ENCODE peak calls at places on chromosome 17, in seven cellular contexts. W is tibial nerve; I is HCT116; A is CD8-positive, alpha-beta memory T cell; F is effector memory CD4-positive, alpha-beta T cell; C is A549; Q is endothelial cell of umbilical vein. K is an unnamed sample. For H3K9me3 and H3K4me1, the result is how much of the 10 kb centered on the place peaks cover.

GRCh38 chr17:79619636-79620206 is 8.9 kb upstream of the RBFOX3 start:
- DNase-seq in C (no peak), A (no peak), W (no peak), F (no peak), Q (no peak), I (no peak), K (peak)

GRCh38 chr17:57009737-57010445 is 32.0 kb downstream of the SCPEP1 start:
- DNase-seq in C (peak), W (peak), A (peak), F (no peak), Q (peak), I (peak), K (peak)

GRCh38 chr17:57817299-57817698 is 32.5 kb downstream of the MRPS23 start:
- DNase-seq in C (no peak), F (no peak), Q (no peak), A (no peak), I (no peak), W (no peak), K (no peak)

GRCh38 chr17:12902046-12902445 is 112.7 kb downstream of the ARHGAP44 start:
- DNase-seq in Q (no peak), W (no peak), A (no peak), I (no peak), F (no peak), C (no peak), K (no peak)

GRCh38 chr17:48541574-48542113 is 3.3 kb downstream of the HOXB2 start:
- DNase-seq in W (peak), I (no peak), A (peak), C (no peak), F (no peak), Q (no peak), K (no peak)

GRCh38 chr17:50458290-50458689 is 10.4 kb downstream of the CHAD start:
- DNase-seq in C (no peak), F (no peak), A (no peak), Q (no peak), I (no peak), W (no peak), K (no peak)

GRCh38 chr17:44677136-44677535 is 12.4 kb downstream of the CCDC43 start:
- DNase-seq in I (no peak), C (no peak), W (no peak), F (no peak), Q (peak), A (no peak), K (no peak)

GRCh38 chr17:79651751-79652150 is 40.9 kb upstream of the RBFOX3 start:
- DNase-seq in C (no peak), I (no peak), Q (no peak), F (no peak), A (no peak), W (no peak), K (no peak)

GRCh38 chr17:78892936-78893379 is 10.0 kb downstream of the CEP295NL start:
- DNase-seq in C (no peak), A (no peak), Q (no peak), F (no peak), I (no peak), W (no peak), K (no peak)

GRCh38 chr17:56440391-56440790 is 153.1 kb upstream of the NOG start:
- DNase-seq in A (no peak), C (peak), W (no peak), F (no peak), I (no peak), Q (peak), K (no peak)

GRCh38 chr17:66348605-66349165 is 46.3 kb downstream of the PRKCA start:
- DNase-seq in F (no peak), Q (peak), C (peak), W (no peak), I (peak), A (no peak), K (no peak)

GRCh38 chr17:45144199-45145034 is 3.9 kb upstream of the HEXIM1 start:
- DNase-seq in F (no peak), A (no peak), Q (no peak), I (no peak), C (no peak), W (no peak), K (peak)

GRCh38 chr17:42687707-42688275 is 5.5 kb downstream of the CNTNAP1 start:
- DNase-seq in C (no peak), A (no peak), Q (no peak), F (no peak), W (no peak), I (no peak), K (no peak)

GRCh38 chr17:57900991-57901743 is 51.3 kb upstream of the MRPS23 start:
- DNase-seq in I (no peak), Q (no peak), A (no peak), F (no peak), C (no peak), W (no peak), K (peak)

GRCh38 chr17:67272312-67273050 is 27.5 kb upstream of the HELZ start:
- DNase-seq in W (no peak), C (peak), Q (peak), A (no peak), F (no peak), I (no peak), K (no peak)

GRCh38 chr17:80035937-80036714 is at the start of gene CCDC40:
- DNase-seq in C (peak), A (peak), F (peak), Q (peak), I (peak), W (peak), K (peak)

GRCh38 chr17:68497885-68498319 is 14.3 kb upstream of the PRKAR1A start:
- DNase-seq in C (no peak), A (no peak), W (no peak), Q (no peak), I (no peak), F (no peak), K (peak)

GRCh38 chr17:6269474-6269873 is 165.4 kb downstream of the AIPL1 start:
- DNase-seq in I (peak), C (peak), W (no peak), F (no peak), Q (peak), A (no peak), K (no peak)

GRCh38 chr17:51814521-51814920 is 344.0 kb downstream of the CA10 start:
- DNase-seq in C (no peak), I (no peak), F (no peak), W (no peak), Q (no peak), A (no peak), K (no peak)

GRCh38 chr17:38613981-38614779 is 8.4 kb upstream of the SRCIN1 start:
- DNase-seq in Q (no peak), I (no peak), A (no peak), C (no peak), W (no peak), F (no peak), K (no peak)

GRCh38 chr17:31444026-31444425 is 52.6 kb downstream of the RAB11FIP4 start:
- DNase-seq in I (no peak), F (no peak), A (no peak), C (no peak), Q (no peak), W (no peak), K (no peak)

GRCh38 chr17:32265192-32265895 is at the start of gene RHBDL3:
- DNase-seq in I (no peak), F (no peak), W (no peak), C (no peak), A (peak), Q (no peak), K (peak)

GRCh38 chr17:1904273-1905052 is 74.7 kb downstream of the RPA1 start:
- DNase-seq in Q (no peak), W (no peak), C (no peak), I (no peak), F (no peak), A (no peak), K (no peak)

GRCh38 chr17:68383443-68384321 is 73.6 kb downstream of the WIPI1 start:
- DNase-seq in W (peak), F (no peak), Q (peak), I (peak), A (no peak), C (peak), K (peak)

GRCh38 chr17:8740486-8740885 is 4.2 kb downstream of the CCDC42 start:
- DNase-seq in F (peak), A (peak), Q (no peak), C (no peak), W (no peak), I (no peak), K (no peak)

GRCh38 chr17:49287481-49287880 is 56.9 kb upstream of the PHOSPHO1 start:
- DNase-seq in I (no peak), F (no peak), C (no peak), A (no peak), Q (no peak), W (no peak), K (no peak)

GRCh38 chr17:69654981-69655581 is 240.6 kb downstream of the MAP2K6 start:
- DNase-seq in W (no peak), I (no peak), C (peak), Q (peak), F (no peak), A (no peak), K (no peak)

GRCh38 chr17:6779411-6779810 is 3.4 kb downstream of the FBXO39 start:
- DNase-seq in C (no peak), Q (no peak), A (no peak), F (no peak), W (no peak), I (no peak), K (no peak)

GRCh38 chr17:35865412-35866355 is 3.0 kb downstream of the HEATR9 start:
- DNase-seq in F (no peak), A (no peak), I (no peak), Q (peak), C (no peak), W (no peak), K (no peak)

GRCh38 chr17:79353016-79353415 is 257.8 kb downstream of the RBFOX3 start:
- DNase-seq in I (no peak), Q (no peak), W (no peak), F (no peak), C (no peak), A (no peak), K (no peak)

GRCh38 chr17:31318298-31319190 is 2.9 kb downstream of the EVI2A start:
- DNase-seq in Q (peak), C (no peak), I (no peak), W (peak), F (peak), A (peak), K (no peak)

GRCh38 chr17:83198366-83199341 is 119.2 kb downstream of the METRNL start:
- DNase-seq in W (peak), C (no peak), Q (no peak), I (no peak), A (no peak), F (no peak), K (peak)
- H3K9me3 ChIP-seq in W (under half), C (under half), Q (under half), I (under half), A (under half), F (under half), K (under half)

GRCh38 chr17:83086197-83086880 is 6.9 kb downstream of the METRNL start:
- DNase-seq in W (no peak), I (no peak), Q (no peak), A (no peak), F (no peak), C (no peak), K (no peak)
- H3K4me1 ChIP-seq in W (half or more), I (under half), Q (under half), A (under half), F (under half), C (under half), K (half or more)

DNA sequence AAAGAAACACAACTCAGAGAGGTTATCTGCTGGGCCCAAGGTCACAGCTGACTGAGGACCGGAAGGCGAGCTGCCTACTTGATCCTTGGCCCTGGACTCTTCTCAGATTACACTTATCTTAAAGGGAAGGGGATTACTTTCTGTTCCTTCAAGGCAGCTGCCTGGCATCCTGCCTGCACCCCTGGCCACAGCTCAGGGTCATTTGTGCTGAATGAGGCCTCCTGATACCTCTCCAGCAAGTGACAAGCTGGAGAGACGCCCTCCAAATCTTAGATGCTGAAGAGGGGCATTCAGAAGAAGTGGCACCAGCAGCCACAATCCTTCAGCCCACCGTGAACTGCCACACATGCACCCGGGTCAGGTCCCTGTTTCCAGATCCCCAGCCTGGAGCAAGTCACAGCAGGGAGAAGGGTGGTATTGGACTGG is 3.4 kb downstream of the LRRC75A start:
- DNase-seq in C (no peak), I (no peak), A (no peak), F (no peak), W (no peak), Q (peak), K (no peak)
- H3K27ac ChIP-seq in C (no peak), I (no peak), A (no peak), F (no peak), W (peak), Q (no peak), K (no peak)

DNA sequence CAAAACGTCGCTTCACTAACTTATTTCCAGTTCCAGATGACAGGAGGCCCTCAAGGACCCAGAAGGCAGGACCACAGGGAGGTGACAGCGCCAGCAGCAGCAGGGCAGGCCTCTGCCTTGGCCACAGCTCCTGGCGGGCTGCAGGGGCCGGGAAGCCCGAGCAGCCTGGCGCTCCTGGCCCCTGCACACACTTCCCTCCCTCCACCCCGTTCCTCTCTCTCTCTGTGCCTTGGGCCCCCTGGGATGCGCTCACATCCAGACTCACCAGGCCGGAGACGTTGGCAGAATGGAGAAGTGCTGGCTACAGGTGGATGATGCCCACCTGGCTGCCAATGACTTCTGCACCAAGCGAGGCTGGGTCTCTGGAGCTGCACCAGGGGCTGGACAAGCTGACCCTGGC is 12.7 kb downstream of the ZNF594 start:
- DNase-seq in C (no peak), A (no peak), I (no peak), F (no peak), W (no peak), Q (no peak), K (no peak)
- H3K9me3 ChIP-seq in C (half or more), A (half or more), I (under half), F (half or more), W (half or more), Q (under half), K (half or more)

DNA sequence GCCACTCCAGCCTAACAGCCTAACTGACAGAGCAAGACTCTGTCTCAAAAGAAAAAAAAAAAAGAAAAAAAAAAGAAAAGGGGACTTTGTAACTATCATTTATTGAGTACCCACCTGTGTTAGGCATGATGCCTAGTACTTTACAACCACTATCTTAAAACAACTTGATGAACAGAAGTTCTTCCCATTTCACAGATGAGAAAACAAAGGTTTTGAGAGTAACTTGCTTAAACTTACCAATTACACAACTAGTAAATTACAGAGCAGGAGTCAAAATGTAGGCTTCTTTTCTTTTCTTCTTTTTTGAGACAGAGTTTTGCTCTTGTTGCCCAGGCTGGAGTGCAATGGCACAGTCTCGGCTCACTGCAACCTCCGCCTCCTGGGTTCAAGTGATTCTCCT is 96.8 kb upstream of the CORO6 start:
- DNase-seq in A (no peak), W (no peak), C (no peak), I (no peak), Q (no peak), F (no peak), K (no peak)
- H3K4me1 ChIP-seq in A (half or more), W (under half), C (under half), I (under half), Q (under half), F (under half), K (half or more)

GRCh38 chr17:75485688-75486087 is 29.3 kb downstream of the TMEM94 start:
- DNase-seq in C (no peak), F (no peak), A (no peak), Q (no peak), W (no peak), I (no peak), K (peak)

GRCh38 chr17:75488693-75489510 is 26.4 kb downstream of the CASKIN2 start:
- DNase-seq in I (no peak), A (no peak), F (no peak), W (no peak), C (no peak), Q (no peak), K (no peak)

GRCh38 chr17:75487351-75488070 is 27.8 kb downstream of the CASKIN2 start:
- DNase-seq in Q (no peak), W (no peak), A (peak), I (no peak), F (no peak), C (no peak), K (peak)

GRCh38 chr17:75486151-75486550 is 29.2 kb downstream of the CASKIN2 start:
- DNase-seq in C (no peak), W (no peak), F (no peak), I (no peak), A (no peak), Q (no peak), K (peak)

DNA sequence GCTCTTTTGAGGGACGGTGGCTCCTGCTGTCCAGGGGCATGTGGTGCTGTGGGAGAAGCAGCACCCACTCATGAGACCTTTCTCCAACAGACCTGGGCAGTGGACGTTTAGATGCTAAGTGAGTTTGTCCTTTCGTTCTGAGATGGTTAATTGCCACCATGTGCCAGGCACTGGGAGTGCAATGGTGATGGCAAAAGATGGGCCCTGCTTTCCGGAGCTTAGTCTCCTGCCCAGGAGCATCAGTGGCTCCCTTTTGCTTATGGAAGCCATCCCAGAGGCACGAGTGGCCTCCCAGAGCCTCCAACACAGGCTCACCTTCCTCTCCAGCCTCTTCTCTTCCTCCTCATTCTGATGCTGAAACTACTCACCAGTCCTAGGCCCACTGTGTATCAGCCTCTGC is 28.4 kb downstream of the CASKIN2 start:
- DNase-seq in C (no peak), Q (no peak), A (no peak), W (no peak), I (no peak), F (no peak), K (no peak)
- H3K27ac ChIP-seq in C (no peak), Q (no peak), A (peak), W (peak), I (no peak), F (peak), K (peak)

DNA sequence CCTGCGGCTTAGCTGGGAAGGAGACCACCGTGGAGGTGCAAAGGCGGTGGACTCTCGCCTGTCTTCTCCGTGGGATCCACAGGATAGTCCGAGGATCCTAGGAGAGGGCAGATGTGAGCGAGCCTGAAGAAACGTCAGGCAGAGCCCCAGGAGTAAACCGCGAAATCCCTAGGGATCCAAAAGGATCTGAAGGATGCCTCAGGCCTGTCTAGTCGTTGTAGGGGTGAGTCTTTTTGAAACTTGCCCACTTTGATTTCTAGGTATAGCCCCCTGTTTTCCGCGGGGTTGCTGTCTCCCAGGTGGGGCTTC is 576.5 kb downstream of the KCNJ18 start:
- DNase-seq in A (no peak), I (no peak), W (no peak), C (no peak), F (no peak), Q (no peak), K (no peak)
- H3K9me3 ChIP-seq in A (under half), I (under half), W (under half), C (under half), F (under half), Q (under half), K (under half)

K was measured in lower lobe of right lung.